ENCODE peak calls at places on chromosome 9, in nine cellular contexts. One of them, this sample, is unnamed.

GRCh38 chr9:71665247-71665646 is 103.1 kb downstream of the CEMIP2 start:
- ATAC-seq in activated CD8-positive, alpha-beta memory T cell treated with anti-CD3 and anti-CD28 coated beads, Interleukin-2, amount 10 ng/mL, durations not matched to agents 7 days and 5 days: no peak
- ATAC-seq in mucosa of descending colon: no peak
- ATAC-seq in CD4-positive, alpha-beta T cell: no peak
- ATAC-seq in pancreas: no peak
- ATAC-seq in activated CD4-positive, alpha-beta T cell treated with anti-CD3 and anti-CD28 coated beads for 36 hours: no peak
- ATAC-seq in activated CD8-positive, alpha-beta T cell treated with anti-CD3 and anti-CD28 coated beads, Interleukin-2, amount 10 ng/mL, durations not matched to agents 7 days and 5 days: no peak
- ATAC-seq in activated naive CD8-positive, alpha-beta T cell treated with anti-CD3 and anti-CD28 coated beads, Interleukin-2, amount 10 ng/mL, durations not matched to agents 7 days and 5 days: no peak
- ATAC-seq in right cardiac atrium: no peak
- ATAC-seq in this sample: no peak

GRCh38 chr9:108535526-108535925 is 320.3 kb downstream of the ACTL7B start:
- ATAC-seq in activated CD8-positive, alpha-beta memory T cell treated with anti-CD3 and anti-CD28 coated beads, Interleukin-2, amount 10 ng/mL, durations not matched to agents 7 days and 5 days: no peak
- ATAC-seq in mucosa of descending colon: peak
- ATAC-seq in CD4-positive, alpha-beta T cell: no peak
- ATAC-seq in pancreas: no peak
- ATAC-seq in activated CD4-positive, alpha-beta T cell treated with anti-CD3 and anti-CD28 coated beads for 36 hours: no peak
- ATAC-seq in activated CD8-positive, alpha-beta T cell treated with anti-CD3 and anti-CD28 coated beads, Interleukin-2, amount 10 ng/mL, durations not matched to agents 7 days and 5 days: no peak
- ATAC-seq in activated naive CD8-positive, alpha-beta T cell treated with anti-CD3 and anti-CD28 coated beads, Interleukin-2, amount 10 ng/mL, durations not matched to agents 7 days and 5 days: no peak
- ATAC-seq in right cardiac atrium: no peak
- ATAC-seq in this sample: no peak

GRCh38 chr9:101028346-101029299 is at the start of gene PLPPR1:
- ATAC-seq in activated CD8-positive, alpha-beta memory T cell treated with anti-CD3 and anti-CD28 coated beads, Interleukin-2, amount 10 ng/mL, durations not matched to agents 7 days and 5 days: no peak
- ATAC-seq in mucosa of descending colon: peak
- ATAC-seq in CD4-positive, alpha-beta T cell: no peak
- ATAC-seq in pancreas: peak
- ATAC-seq in activated CD4-positive, alpha-beta T cell treated with anti-CD3 and anti-CD28 coated beads for 36 hours: peak
- ATAC-seq in activated CD8-positive, alpha-beta T cell treated with anti-CD3 and anti-CD28 coated beads, Interleukin-2, amount 10 ng/mL, durations not matched to agents 7 days and 5 days: peak
- ATAC-seq in activated naive CD8-positive, alpha-beta T cell treated with anti-CD3 and anti-CD28 coated beads, Interleukin-2, amount 10 ng/mL, durations not matched to agents 7 days and 5 days: no peak
- ATAC-seq in right cardiac atrium: peak
- ATAC-seq in this sample: peak

GRCh38 chr9:83166369-83166768 is 103.4 kb upstream of the RASEF start:
- ATAC-seq in activated CD8-positive, alpha-beta memory T cell treated with anti-CD3 and anti-CD28 coated beads, Interleukin-2, amount 10 ng/mL, durations not matched to agents 7 days and 5 days: no peak
- ATAC-seq in mucosa of descending colon: peak
- ATAC-seq in CD4-positive, alpha-beta T cell: no peak
- ATAC-seq in pancreas: peak
- ATAC-seq in activated CD4-positive, alpha-beta T cell treated with anti-CD3 and anti-CD28 coated beads for 36 hours: no peak
- ATAC-seq in activated CD8-positive, alpha-beta T cell treated with anti-CD3 and anti-CD28 coated beads, Interleukin-2, amount 10 ng/mL, durations not matched to agents 7 days and 5 days: no peak
- ATAC-seq in activated naive CD8-positive, alpha-beta T cell treated with anti-CD3 and anti-CD28 coated beads, Interleukin-2, amount 10 ng/mL, durations not matched to agents 7 days and 5 days: no peak
- ATAC-seq in right cardiac atrium: no peak
- ATAC-seq in this sample: no peak

GRCh38 chr9:36154213-36154952 is 14.8 kb upstream of the CCIN start:
- ATAC-seq in activated CD8-positive, alpha-beta memory T cell treated with anti-CD3 and anti-CD28 coated beads, Interleukin-2, amount 10 ng/mL, durations not matched to agents 7 days and 5 days: no peak
- ATAC-seq in mucosa of descending colon: no peak
- ATAC-seq in CD4-positive, alpha-beta T cell: no peak
- ATAC-seq in pancreas: no peak
- ATAC-seq in activated CD4-positive, alpha-beta T cell treated with anti-CD3 and anti-CD28 coated beads for 36 hours: no peak
- ATAC-seq in activated CD8-positive, alpha-beta T cell treated with anti-CD3 and anti-CD28 coated beads, Interleukin-2, amount 10 ng/mL, durations not matched to agents 7 days and 5 days: no peak
- ATAC-seq in activated naive CD8-positive, alpha-beta T cell treated with anti-CD3 and anti-CD28 coated beads, Interleukin-2, amount 10 ng/mL, durations not matched to agents 7 days and 5 days: no peak
- ATAC-seq in right cardiac atrium: peak
- ATAC-seq in this sample: peak

GRCh38 chr9:124799274-124800006 is 22.5 kb downstream of the OLFML2A start:
- ATAC-seq in activated CD8-positive, alpha-beta memory T cell treated with anti-CD3 and anti-CD28 coated beads, Interleukin-2, amount 10 ng/mL, durations not matched to agents 7 days and 5 days: no peak
- ATAC-seq in mucosa of descending colon: no peak
- ATAC-seq in CD4-positive, alpha-beta T cell: no peak
- ATAC-seq in pancreas: peak
- ATAC-seq in activated CD4-positive, alpha-beta T cell treated with anti-CD3 and anti-CD28 coated beads for 36 hours: no peak
- ATAC-seq in activated CD8-positive, alpha-beta T cell treated with anti-CD3 and anti-CD28 coated beads, Interleukin-2, amount 10 ng/mL, durations not matched to agents 7 days and 5 days: no peak
- ATAC-seq in activated naive CD8-positive, alpha-beta T cell treated with anti-CD3 and anti-CD28 coated beads, Interleukin-2, amount 10 ng/mL, durations not matched to agents 7 days and 5 days: no peak
- ATAC-seq in right cardiac atrium: no peak
- ATAC-seq in this sample: no peak

GRCh38 chr9:22682536-22683392 is 236.1 kb downstream of the DMRTA1 start:
- ATAC-seq in activated CD8-positive, alpha-beta memory T cell treated with anti-CD3 and anti-CD28 coated beads, Interleukin-2, amount 10 ng/mL, durations not matched to agents 7 days and 5 days: no peak
- ATAC-seq in mucosa of descending colon: peak
- ATAC-seq in CD4-positive, alpha-beta T cell: no peak
- ATAC-seq in pancreas: no peak
- ATAC-seq in activated CD4-positive, alpha-beta T cell treated with anti-CD3 and anti-CD28 coated beads for 36 hours: peak
- ATAC-seq in activated CD8-positive, alpha-beta T cell treated with anti-CD3 and anti-CD28 coated beads, Interleukin-2, amount 10 ng/mL, durations not matched to agents 7 days and 5 days: no peak
- ATAC-seq in activated naive CD8-positive, alpha-beta T cell treated with anti-CD3 and anti-CD28 coated beads, Interleukin-2, amount 10 ng/mL, durations not matched to agents 7 days and 5 days: no peak
- ATAC-seq in right cardiac atrium: no peak
- ATAC-seq in this sample: peak

GRCh38 chr9:4299006-4299795 is 667 bp downstream of the GLIS3 start:
- ATAC-seq in activated CD8-positive, alpha-beta memory T cell treated with anti-CD3 and anti-CD28 coated beads, Interleukin-2, amount 10 ng/mL, durations not matched to agents 7 days and 5 days: peak
- ATAC-seq in mucosa of descending colon: peak
- ATAC-seq in CD4-positive, alpha-beta T cell: peak
- ATAC-seq in pancreas: peak
- ATAC-seq in activated CD4-positive, alpha-beta T cell treated with anti-CD3 and anti-CD28 coated beads for 36 hours: peak
- ATAC-seq in activated CD8-positive, alpha-beta T cell treated with anti-CD3 and anti-CD28 coated beads, Interleukin-2, amount 10 ng/mL, durations not matched to agents 7 days and 5 days: peak
- ATAC-seq in activated naive CD8-positive, alpha-beta T cell treated with anti-CD3 and anti-CD28 coated beads, Interleukin-2, amount 10 ng/mL, durations not matched to agents 7 days and 5 days: peak
- ATAC-seq in right cardiac atrium: peak
- ATAC-seq in this sample: no peak

GRCh38 chr9:91694081-91694870 is 255.8 kb downstream of the ROR2 start:
- ATAC-seq in activated CD8-positive, alpha-beta memory T cell treated with anti-CD3 and anti-CD28 coated beads, Interleukin-2, amount 10 ng/mL, durations not matched to agents 7 days and 5 days: no peak
- ATAC-seq in mucosa of descending colon: no peak
- ATAC-seq in CD4-positive, alpha-beta T cell: peak
- ATAC-seq in pancreas: no peak
- ATAC-seq in activated CD4-positive, alpha-beta T cell treated with anti-CD3 and anti-CD28 coated beads for 36 hours: no peak
- ATAC-seq in activated CD8-positive, alpha-beta T cell treated with anti-CD3 and anti-CD28 coated beads, Interleukin-2, amount 10 ng/mL, durations not matched to agents 7 days and 5 days: no peak
- ATAC-seq in activated naive CD8-positive, alpha-beta T cell treated with anti-CD3 and anti-CD28 coated beads, Interleukin-2, amount 10 ng/mL, durations not matched to agents 7 days and 5 days: no peak
- ATAC-seq in right cardiac atrium: no peak
- ATAC-seq in this sample: no peak